ENCODE peak calls at places on chromosomes 12 and 14, in nine cellular contexts. N, F, G, I, R, D, Q, X and T are unnamed samples.

GRCh38 chr12:65372574-65372973 is 94.1 kb downstream of the MSRB3 start:
- DNase-seq in N (no peak), F (no peak), G (no peak), I (no peak), R (no peak), D (peak; percentile 35), Q (no peak), X (peak; percentile 68), T (no peak)

GRCh38 chr12:100857418-100857817 is 62.8 kb downstream of the ANO4 start:
- DNase-seq in N (no peak), F (no peak), G (no peak), I (no peak), R (no peak), D (no peak), Q (no peak), X (no peak), T (no peak)

GRCh38 chr12:114878781-114879180 is 194.8 kb upstream of the TBX3 start:
- DNase-seq in N (no peak), F (no peak), G (no peak), I (no peak), R (no peak), D (no peak), Q (no peak), X (no peak), T (no peak)

GRCh38 chr14:66046591-66046990 is 439.6 kb upstream of the CCDC196 start:
- DNase-seq in N (no peak), F (no peak), G (no peak), I (no peak), R (no peak), D (no peak), Q (no peak), X (no peak), T (no peak)

GRCh38 chr12:108190529-108190928 is 61.4 kb downstream of the WSCD2 start:
- DNase-seq in N (no peak), F (no peak), G (peak; percentile 51), I (peak; percentile 22), R (no peak), D (no peak), Q (peak; percentile 5), X (no peak), T (no peak)

GRCh38 chr12:119044094-119044493 is 62.8 kb downstream of the SRRM4 start:
- DNase-seq in N (no peak), F (no peak), G (no peak), I (no peak), R (no peak), D (no peak), Q (no peak), X (no peak), T (no peak)

GRCh38 chr12:59689776-59690175 is 93.9 kb downstream of the SLC16A7 start:
- DNase-seq in N (peak; percentile 7), F (no peak), G (no peak), I (no peak), R (no peak), D (no peak), Q (no peak), X (peak; percentile 29), T (no peak)

GRCh38 chr14:56199976-56200577 is 81.9 kb downstream of the PELI2 start:
- DNase-seq in N (no peak), F (no peak), G (no peak), I (no peak), R (no peak), D (peak; percentile 38), Q (no peak), X (peak; percentile 35), T (no peak)

GRCh38 chr12:65215449-65215848 is 46.1 kb downstream of the LEMD3 start:
- DNase-seq in N (no peak), F (no peak), G (no peak), I (no peak), R (no peak), D (no peak), Q (no peak), X (no peak), T (no peak)

GRCh38 chr14:76456200-76456599 is 80.3 kb downstream of the ESRRB start:
- DNase-seq in N (peak; percentile 89), F (no peak), G (no peak), I (peak; percentile 63), R (no peak), D (peak; percentile 9), Q (peak; percentile 11), X (peak; percentile 8), T (no peak)

GRCh38 chr14:40847496-40847895 is 759.2 kb upstream of the LRFN5 start:
- DNase-seq in N (no peak), F (no peak), G (no peak), I (no peak), R (no peak), D (no peak), Q (no peak), X (no peak), T (no peak)

GRCh38 chr12:110694330-110694891 is 5.5 kb upstream of the HVCN1 start:
- DNase-seq in N (no peak), F (peak; percentile 75), G (no peak), I (no peak), R (no peak), D (no peak), Q (peak; percentile 12), X (no peak), T (peak; percentile 76)

GRCh38 chr12:88960213-88960878 is 380.1 kb upstream of the KITLG start:
- DNase-seq in N (no peak), F (no peak), G (no peak), I (no peak), R (no peak), D (peak; percentile 26), Q (no peak), X (peak; percentile 49), T (peak; percentile 24)

GRCh38 chr14:87992349-87992719 is 648 bp downstream of the GALC start:
- DNase-seq in N (peak; percentile 50), F (no peak), G (peak; percentile 19), I (no peak), R (no peak), D (peak; percentile 35), Q (no peak), X (peak; percentile 11), T (no peak)

GRCh38 chr14:32370720-32371119 is 41.6 kb downstream of the AKAP6 start:
- DNase-seq in N (no peak), F (no peak), G (no peak), I (no peak), R (no peak), D (peak; percentile 81), Q (no peak), X (peak; percentile 89), T (no peak)

GRCh38 chr14:20458031-20458789 is 3.0 kb downstream of the PIP4P1 start:
- DNase-seq in N (peak; percentile 15), F (no peak), G (no peak), I (no peak), R (no peak), D (no peak), Q (no peak), X (no peak), T (no peak)

GRCh38 chr14:66649515-66649914 is 141.6 kb downstream of the GPHN start:
- DNase-seq in N (no peak), F (no peak), G (no peak), I (no peak), R (no peak), D (no peak), Q (no peak), X (no peak), T (no peak)

GRCh38 chr14:32693114-32693513 is 245.6 kb upstream of the NPAS3 start:
- DNase-seq in N (peak; percentile 23), F (no peak), G (no peak), I (no peak), R (no peak), D (peak; percentile 49), Q (no peak), X (peak; percentile 35), T (no peak)

GRCh38 chr14:85974602-85975001 is 444.7 kb downstream of the FLRT2 start:
- DNase-seq in N (no peak), F (no peak), G (no peak), I (no peak), R (no peak), D (no peak), Q (no peak), X (no peak), T (no peak)

DNA sequence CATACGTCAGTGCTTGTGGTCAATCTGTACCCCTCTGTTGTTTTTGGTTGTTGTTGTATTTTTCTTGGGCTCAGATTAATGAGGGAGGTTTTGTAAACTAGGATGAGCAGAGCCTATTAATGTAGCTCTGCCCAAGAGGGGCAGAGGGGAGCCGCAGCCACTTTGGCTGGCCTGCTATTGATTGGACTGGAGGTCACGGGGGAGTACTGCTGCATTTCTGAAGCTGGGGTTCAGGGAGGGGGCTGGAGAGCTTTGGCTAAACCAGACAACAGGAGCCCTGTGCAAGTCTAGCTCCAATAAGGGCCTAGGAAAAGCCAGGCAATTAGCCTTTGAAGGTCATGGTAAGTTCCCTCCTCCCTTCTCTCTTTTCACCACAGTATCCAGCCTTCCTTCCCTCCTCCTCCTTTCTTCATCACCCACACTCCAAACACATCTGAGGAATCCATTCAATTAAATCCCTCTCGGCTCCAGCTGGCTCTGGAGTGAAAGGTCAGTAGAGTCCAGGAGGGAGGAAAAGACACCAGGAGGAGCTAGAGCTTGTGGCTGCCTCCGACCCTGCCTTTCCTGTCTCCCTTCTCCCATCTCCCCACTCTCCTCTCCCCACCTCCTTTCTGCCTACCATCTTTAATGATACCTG is 344.2 kb upstream of the LMO3 start:
- DNase-seq in N (peak; percentile 59), F (no peak), G (no peak), I (no peak), R (no peak), D (no peak), Q (no peak), X (no peak), T (no peak)
- TF ChIP-seq CTCF in N (peak; percentile 47), F (no peak), G (no peak), I (no peak), R (no peak), D (no peak), Q (no peak), X (no peak), T (no peak)

DNA sequence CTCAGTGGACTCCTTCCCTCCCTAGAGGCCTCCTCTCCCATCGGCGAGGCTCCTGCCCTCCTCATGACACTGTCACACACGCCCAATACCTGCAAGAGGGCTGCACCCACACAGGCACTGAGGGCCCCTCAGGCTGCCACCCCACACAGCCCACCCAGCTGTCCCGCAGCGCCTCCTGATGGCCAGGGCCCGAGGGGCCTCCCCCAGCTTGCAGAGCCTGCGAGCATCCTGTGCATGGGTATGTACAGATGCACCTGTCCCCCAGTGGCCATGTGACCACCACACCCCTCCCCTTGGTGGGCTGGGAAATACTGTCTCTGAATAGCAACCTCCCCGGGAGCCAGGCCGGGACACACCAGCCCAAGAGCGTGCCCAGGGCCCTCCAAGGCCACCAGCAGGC is 19.0 kb upstream of the NUDT14 start:
- DNase-seq in N (no peak), F (no peak), G (no peak), I (no peak), R (no peak), D (no peak), Q (no peak), X (no peak), T (no peak)
- H3K4me1 ChIP-seq in N (no peaks in the 10 kb centered on the region), F (peaks cover 84% of the 10 kb centered on the region), G (peaks cover 5% of the 10 kb centered on the region), I (peaks cover 24% of the 10 kb centered on the region), R (peaks cover 57% of the 10 kb centered on the region), D (peaks cover 2% of the 10 kb centered on the region), Q (peaks cover 72% of the 10 kb centered on the region), X (peaks cover 3% of the 10 kb centered on the region), T (peaks cover 73% of the 10 kb centered on the region)

GRCh38 chr12:51913071-51914033 is 6.0 kb downstream of the ACVRL1 start:
- DNase-seq in N (peak; percentile 74), F (no peak), G (no peak), I (no peak), R (no peak), D (no peak), Q (no peak), X (no peak), T (no peak)
- TF ChIP-seq CTCF in N (peak; percentile 72), F (peak; percentile 35), G (no peak), I (no peak), R (no peak), D (no peak), Q (no peak), X (peak; percentile 4), T (no peak)

GRCh38 chr12:47801170-47801903 is 18.4 kb downstream of the HDAC7 start:
- DNase-seq in N (no peak), F (peak; percentile 66), G (no peak), I (no peak), R (no peak), D (no peak), Q (no peak), X (no peak), T (no peak)
- H3K4me1 ChIP-seq in N (peaks cover 3% of the 10 kb centered on the region), F (peaks cover 81% of the 10 kb centered on the region), G (peaks cover 73% of the 10 kb centered on the region), I (peaks cover 10% of the 10 kb centered on the region), R (peaks cover 91% of the 10 kb centered on the region), D (peaks cover 17% of the 10 kb centered on the region), Q (peaks cover 85% of the 10 kb centered on the region), X (peaks cover 37% of the 10 kb centered on the region), T (peaks cover 76% of the 10 kb centered on the region)